ENCODE peak calls at places on chromosomes 16 and 17, in ten cellular contexts. S, R, J, G, Z, X, I, B, E and L are unnamed samples.
A peak's percentile ranks its signal among the peaks of the same experiment; 100 is the strongest.

GRCh38 chr17:62680541-62681052 is 53.1 kb downstream of the MRC2 start:
- DNase-seq in X (no peak), J (peak; percentile 51), E (no peak), B (no peak), G (peak; percentile 32), S (no peak), I (no peak), R (no peak), Z (no peak), L (no peak)

GRCh38 chr17:48261297-48261880 is 153.8 kb downstream of the SNX11 start:
- DNase-seq in R (no peak), I (no peak), Z (peak; percentile 61), E (peak; percentile 49), B (peak; percentile 73), J (peak; percentile 38), S (peak; percentile 68), X (no peak), G (no peak), L (peak; percentile 22)

GRCh38 chr16:11621920-11622651 is 35.4 kb upstream of the LITAF start:
- DNase-seq in X (peak; percentile 60), B (no peak), Z (no peak), J (no peak), E (peak; percentile 68), S (no peak), G (no peak), R (no peak), I (peak; percentile 68), L (peak; percentile 55)

GRCh38 chr17:14270508-14270907 is 30.4 kb upstream of the HS3ST3B1 start:
- DNase-seq in X (no peak), I (no peak), R (no peak), E (no peak), J (no peak), G (no peak), Z (no peak), B (no peak), S (no peak), L (no peak)

GRCh38 chr17:40901981-40902862 is 17.2 kb upstream of the KRT20 start:
- DNase-seq in X (no peak), Z (peak; percentile 39), B (no peak), I (no peak), J (peak; percentile 50), R (peak; percentile 94), S (no peak), E (peak; percentile 8), G (no peak), L (peak; percentile 64)

GRCh38 chr17:79053251-79053925 is 21.2 kb upstream of the ENGASE start:
- DNase-seq in B (no peak), Z (peak; percentile 70), I (no peak), J (no peak), X (no peak), G (no peak), E (no peak), R (no peak), S (no peak), L (peak; percentile 62)

GRCh38 chr16:22300427-22301071 is 3.3 kb downstream of the POLR3E start:
- DNase-seq in I (peak; percentile 12), X (peak; percentile 61), G (peak; percentile 79), Z (peak; percentile 66), B (peak; percentile 64), R (no peak), E (peak; percentile 67), J (peak; percentile 75), S (peak; percentile 59), L (peak; percentile 63)

GRCh38 chr17:17180141-17180603 is 26.0 kb downstream of the PLD6 start:
- DNase-seq in X (no peak), Z (no peak), R (no peak), S (no peak), J (no peak), G (no peak), I (no peak), B (no peak), E (peak; percentile 32), L (no peak)

GRCh38 chr17:39027440-39028035 is 60.3 kb upstream of the FBXO47 start:
- DNase-seq in R (no peak), S (no peak), J (no peak), E (no peak), B (no peak), Z (no peak), G (no peak), X (no peak), I (no peak), L (no peak)

GRCh38 chr17:44828919-44829557 is 1.0 kb downstream of the GJC1 start:
- DNase-seq in G (no peak), Z (peak; percentile 34), E (peak; percentile 48), J (peak; percentile 9), R (no peak), X (no peak), B (no peak), S (no peak), I (no peak), L (no peak)

GRCh38 chr17:66602659-66603363 is 232.1 kb upstream of the CACNG5 start:
- DNase-seq in B (no peak), E (no peak), I (no peak), S (no peak), J (peak; percentile 6), G (no peak), Z (no peak), R (no peak), X (no peak), L (peak; percentile 21)

GRCh38 chr16:2846511-2847310 is 11.3 kb downstream of the PRSS22 start:
- DNase-seq in E (peak; percentile 64), I (no peak), B (no peak), S (no peak), J (no peak), R (no peak), G (no peak), X (no peak), Z (peak; percentile 85), L (peak; percentile 82)

GRCh38 chr16:18804540-18804939 is 3.2 kb upstream of the ARL6IP1 start:
- DNase-seq in I (no peak), G (no peak), B (no peak), E (no peak), Z (no peak), J (no peak), S (no peak), R (no peak), X (no peak), L (no peak)

GRCh38 chr16:46947900-46948547 is 25.4 kb downstream of the DNAJA2 start:
- DNase-seq in G (peak; percentile 11), I (peak; percentile 21), J (no peak), Z (peak; percentile 35), E (peak; percentile 56), S (peak; percentile 38), B (peak; percentile 67), R (no peak), X (peak; percentile 34), L (peak; percentile 32)

GRCh38 chr17:41910701-41911391 is 7.9 kb downstream of the ACLY start:
- DNase-seq in S (no peak), E (no peak), I (no peak), B (no peak), R (no peak), X (no peak), J (no peak), Z (peak; percentile 98), G (no peak), L (peak; percentile 78)

GRCh38 chr17:71440513-71440912 is 680.3 kb upstream of the SOX9 start:
- DNase-seq in E (no peak), G (no peak), Z (peak; percentile 14), J (no peak), X (no peak), B (no peak), R (no peak), I (no peak), S (peak; percentile 35), L (no peak)

GRCh38 chr17:956905-957304 is 22.7 kb downstream of the NXN start:
- DNase-seq in J (no peak), X (no peak), S (no peak), B (no peak), G (no peak), I (no peak), E (no peak), R (no peak), Z (no peak), L (peak; percentile 79)

GRCh38 chr17:47278561-47278960 is 24.9 kb downstream of the ITGB3 start:
- DNase-seq in I (no peak), E (no peak), R (no peak), Z (no peak), J (no peak), G (no peak), S (no peak), X (no peak), B (no peak), L (no peak)

GRCh38 chr17:64418506-64419339 is 28.1 kb upstream of the PECAM1 start:
- DNase-seq in Z (peak; percentile 76), E (no peak), I (peak; percentile 20), B (peak; percentile 92), G (peak; percentile 8), R (peak; percentile 55), X (no peak), J (no peak), S (peak; percentile 66), L (peak; percentile 82)

GRCh38 chr16:21172650-21173049 is 14.2 kb downstream of the LDAF1 start:
- DNase-seq in J (no peak), Z (no peak), G (no peak), S (no peak), X (no peak), I (no peak), R (no peak), B (no peak), E (no peak), L (no peak)

GRCh38 chr17:63124958-63125357 is 158.9 kb downstream of the TANC2 start:
- DNase-seq in S (no peak), I (no peak), Z (no peak), G (no peak), X (no peak), J (no peak), R (no peak), E (no peak), B (no peak), L (no peak)